ENCODE peak calls at places on chromosome 11, in five cellular contexts. B is kidney; C is A172; D is T-helper 9 cell; V is stimulated activated CD4-positive, alpha-beta T cell treated with anti-CD3 and anti-CD28 coated beads, Interleukin-2, amount 100 ng/mL, for 48 hours. P is an unnamed sample.
A peak's percentile ranks its signal among the peaks of the same experiment; 100 is the strongest.

GRCh38 chr11:19453893-19454292 is 213.1 kb upstream of the E2F8 start:
- DNase-seq in C (no peak), B (no peak), V (no peak), D (no peak), P (no peak)

GRCh38 chr11:2717561-2717960 is 17.8 kb upstream of the KCNQ1OT1 start:
- DNase-seq in C (no peak), B (peak; percentile 24), D (no peak), V (no peak), P (no peak)

GRCh38 chr11:18105802-18106574 is at the start of gene SAAL1:
- DNase-seq in C (peak; percentile 82), V (peak; percentile 91), B (peak; percentile 95), D (peak; percentile 89), P (peak; percentile 64)

GRCh38 chr11:119094816-119095065 is 6.9 kb downstream of the DPAGT1 start:
- DNase-seq in V (no peak), B (peak; percentile 96), D (no peak), C (peak; percentile 26), P (no peak)

GRCh38 chr11:116336540-116336939 is 436.2 kb downstream of the BUD13 start:
- DNase-seq in B (no peak), C (no peak), D (no peak), V (no peak), P (no peak)

GRCh38 chr11:69839516-69839915 is 20.3 kb upstream of the FGF3 start:
- DNase-seq in B (peak; percentile 36), C (no peak), D (no peak), V (no peak), P (no peak)

GRCh38 chr11:108370315-108370714 is 97.0 kb downstream of the C11orf65 start:
- DNase-seq in V (no peak), D (no peak), C (no peak), B (no peak), P (no peak)

GRCh38 chr11:132610216-132610615 is 922.1 kb downstream of the OPCML start:
- DNase-seq in B (no peak), D (no peak), C (peak; percentile 25), V (no peak), P (no peak)

GRCh38 chr11:119340335-119341221 is at the start of gene C1QTNF5:
- DNase-seq in D (no peak), V (no peak), C (no peak), B (peak; percentile 96), P (no peak)

GRCh38 chr11:20368441-20368840 is 4.9 kb downstream of the HTATIP2 start:
- DNase-seq in B (no peak), C (peak; percentile 35), D (no peak), V (no peak), P (no peak)

GRCh38 chr11:75078233-75078632 is 18.4 kb downstream of the OR2AT4 start:
- DNase-seq in B (no peak), D (no peak), V (no peak), C (peak; percentile 86), P (peak; percentile 74)